ENCODE peak calls at places on chromosomes 4 and X, in four cellular contexts. X is fibroblast of lung, W is endodermal cell, H is SK-N-SH. G is an unnamed sample. For H3K27me3 and H3K4me1, the result is how much of the 10 kb centered on the place peaks cover.

GRCh38 chr4:184287697-184288255 is 70.1 kb upstream of the ENPP6 start:
- DNase-seq in X (peak), W (peak), H (no peak), G (peak)

GRCh38 chr4:99207911-99208718 is 10.9 kb downstream of the ADH6 start:
- DNase-seq in X (peak), W (no peak), H (no peak), G (no peak)

GRCh38 chrX:19846995-19847790 is 40.2 kb downstream of the SH3KBP1 start:
- DNase-seq in X (peak), W (peak), H (no peak), G (peak)

GRCh38 chr4:119300072-119300387 is 21.9 kb downstream of the FABP2 start:
- DNase-seq in X (peak), W (no peak), H (peak), G (no peak)

GRCh38 chrX:103825881-103826280 is 6.2 kb downstream of the RAB9B start:
- DNase-seq in X (no peak), W (no peak), H (no peak), G (no peak)

GRCh38 chr4:42446823-42447222 is 49.5 kb downstream of the SHISA3 start:
- DNase-seq in X (no peak), W (no peak), H (no peak), G (no peak)

GRCh38 chr4:94595880-94596483 is 144.2 kb downstream of the PDLIM5 start:
- DNase-seq in X (peak), W (no peak), H (peak), G (peak)

GRCh38 chr4:7655549-7656243 is 221.0 kb upstream of the PSAPL1 start:
- DNase-seq in X (peak), W (peak), H (peak), G (no peak)

GRCh38 chr4:52244773-52245360 is 193.8 kb downstream of the SPATA18 start:
- DNase-seq in X (no peak), W (no peak), H (peak), G (no peak)

GRCh38 chrX:109629310-109629709 is 4.3 kb upstream of the KCNE5 start:
- DNase-seq in X (no peak), W (no peak), H (peak), G (no peak)

GRCh38 chr4:72302981-72303704 is 265.9 kb downstream of the ADAMTS3 start:
- DNase-seq in X (peak), W (peak), H (peak), G (peak)

GRCh38 chr4:10589308-10589707 is 95.3 kb downstream of the CLNK start:
- DNase-seq in X (no peak), W (peak), H (no peak), G (no peak)

DNA sequence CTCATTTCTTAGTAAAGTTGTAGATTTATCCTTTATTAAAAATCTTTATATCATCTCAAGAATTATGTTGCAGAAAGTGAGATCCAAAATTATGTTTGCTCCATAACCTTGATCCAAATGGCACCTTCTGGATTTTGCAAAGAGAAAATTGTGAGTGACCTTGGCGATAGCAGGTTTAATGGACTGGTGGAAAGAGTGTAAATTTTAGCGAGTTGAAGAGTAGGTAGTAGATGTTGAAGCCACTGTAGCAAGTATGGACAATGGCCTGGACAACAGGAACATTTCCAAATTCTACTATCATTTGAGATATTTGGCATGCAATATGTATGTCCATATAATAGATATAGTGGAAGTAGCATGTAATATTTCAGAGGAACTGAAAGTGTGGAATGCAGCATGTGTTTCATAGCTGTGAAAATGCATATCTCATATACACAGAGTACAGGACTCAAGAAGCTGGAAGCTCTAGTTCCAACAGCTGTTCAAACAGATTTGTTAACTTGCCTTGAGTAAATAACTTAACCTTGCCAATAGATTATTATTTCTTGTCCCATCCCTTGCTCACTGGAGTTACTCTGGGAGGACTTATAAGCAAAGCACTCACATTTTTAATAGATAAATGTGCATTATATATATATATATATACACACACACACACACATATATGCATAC is 152.5 kb upstream of the TLL1 start:
- DNase-seq in X (no peak), W (no peak), H (no peak), G (no peak)
- H3K27me3 ChIP-seq in X (under half), W (under half), H (under half), G (under half)

DNA sequence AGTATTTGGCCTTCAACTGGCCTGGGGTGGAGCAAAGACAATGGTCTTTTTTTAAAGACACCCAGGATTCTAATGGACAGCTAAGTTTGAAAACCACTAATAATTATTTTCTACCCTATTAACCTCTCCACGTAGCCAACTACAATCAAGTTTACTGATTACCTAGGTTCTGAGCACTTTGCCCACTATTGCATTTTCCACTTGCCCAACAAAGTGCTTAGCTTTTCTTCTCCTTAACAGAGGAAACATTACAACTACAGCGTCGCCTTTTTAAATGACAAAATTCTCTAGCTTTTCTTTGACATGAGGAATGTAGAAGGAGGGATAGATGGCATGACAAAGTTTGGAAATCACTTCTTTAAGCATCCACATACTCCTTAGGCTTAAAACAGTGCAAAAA is 2.0 kb downstream of the CHIC2 start:
- DNase-seq in X (no peak), W (no peak), H (no peak), G (no peak)
- H3K4me1 ChIP-seq in X (under half), W (under half), H (under half), G (half or more)

GRCh38 chr4:117096462-117096861 is 11.1 kb upstream of the TRAM1L1 start:
- DNase-seq in X (no peak), W (no peak), H (no peak), G (no peak)

GRCh38 chr4:117093581-117093980 is 8.2 kb upstream of the TRAM1L1 start:
- DNase-seq in X (peak), W (no peak), H (no peak), G (no peak)

DNA sequence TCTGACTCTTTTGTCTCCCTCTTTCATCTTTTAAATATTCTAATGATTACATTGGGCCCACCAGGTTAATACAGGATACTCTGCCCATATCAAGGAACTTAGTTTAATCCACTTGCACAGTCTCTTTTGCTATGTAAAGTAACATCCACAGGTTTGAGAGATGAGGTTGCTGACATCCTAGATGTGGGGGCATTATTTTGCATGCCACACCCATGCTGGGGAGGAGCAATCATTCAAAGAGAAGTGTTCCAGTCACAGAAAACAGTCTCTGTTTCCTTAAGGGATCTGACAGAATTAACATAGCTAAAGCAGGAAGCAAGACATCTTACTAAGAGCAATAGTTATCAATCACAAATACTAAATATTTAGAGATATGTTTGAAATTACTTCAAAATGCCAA is 11.5 kb upstream of the TRAM1L1 start:
- DNase-seq in X (no peak), W (no peak), H (no peak), G (no peak)
- H3K9ac ChIP-seq in X (no peak), W (no peak), H (no peak), G (no peak)

GRCh38 chr4:24322986-24323385 is 261.4 kb downstream of the DHX15 start:
- DNase-seq in X (peak), W (no peak), H (no peak), G (no peak)

GRCh38 chr4:24321637-24322036 is 262.7 kb downstream of the DHX15 start:
- DNase-seq in X (no peak), W (no peak), H (no peak), G (no peak)

GRCh38 chr4:24322517-24322916 is 261.8 kb downstream of the DHX15 start:
- DNase-seq in X (peak), W (peak), H (no peak), G (no peak)

DNA sequence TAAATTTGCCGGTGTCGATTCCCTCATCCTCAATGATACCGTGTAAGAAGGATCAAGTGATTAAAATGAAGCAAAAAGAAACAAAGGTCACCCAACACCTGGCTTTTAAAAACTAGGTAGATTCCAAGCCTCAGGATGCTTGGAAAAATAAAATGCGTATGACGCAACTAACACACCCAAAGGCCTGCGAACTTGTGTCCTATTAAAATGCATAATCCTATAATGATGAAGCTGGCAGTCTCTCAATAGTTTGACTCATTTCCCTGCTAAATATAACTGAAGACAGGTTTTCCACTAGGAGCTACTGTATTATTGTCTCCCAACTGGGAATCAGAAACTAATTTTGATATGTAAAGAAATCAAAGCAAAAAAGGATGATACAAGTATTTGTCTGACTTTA is 263.2 kb downstream of the DHX15 start:
- DNase-seq in X (peak), W (no peak), H (no peak), G (no peak)
- H3K27me3 ChIP-seq in X (under half), W (under half), H (under half), G (under half)

GRCh38 chr4:112514079-112514448 is 1.9 kb downstream of the NEUROG2 start:
- DNase-seq in X (no peak), W (peak), H (peak), G (peak)
- H3K4me1 ChIP-seq in X (under half), W (under half), H (under half), G (half or more)

DNA sequence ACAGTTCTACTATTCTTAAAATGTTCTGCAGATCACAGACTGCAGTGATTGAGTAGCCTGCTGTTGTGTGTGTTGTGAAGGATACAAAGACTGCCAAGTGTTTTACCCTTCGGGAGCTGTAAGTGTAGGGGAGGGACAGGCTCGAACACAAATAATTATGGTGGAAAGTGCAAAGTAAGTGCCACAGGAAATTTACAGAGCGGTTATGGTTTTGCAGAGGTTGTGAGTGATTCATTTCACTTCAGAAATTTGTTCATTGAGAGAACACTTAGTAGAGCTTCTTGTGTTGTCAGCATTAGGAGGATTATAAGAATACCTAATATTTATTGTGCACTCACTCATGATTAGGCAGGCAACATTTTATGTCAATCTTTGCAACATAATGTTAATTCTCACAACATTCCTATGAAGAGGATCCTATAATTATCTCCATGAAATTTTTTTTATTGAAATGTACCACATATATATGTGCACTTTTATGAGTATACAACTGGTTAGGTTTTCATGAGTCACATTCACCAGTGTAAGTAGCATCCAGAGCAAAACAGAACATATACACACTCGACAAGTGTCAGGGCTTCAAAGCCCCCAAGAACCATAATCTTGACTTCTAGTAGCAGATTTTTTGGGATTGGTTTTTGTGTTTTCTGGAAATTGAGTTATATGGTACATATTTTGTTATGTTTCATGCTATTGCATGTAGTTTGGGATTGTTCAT is 62.2 kb downstream of the ARHGAP10 start:
- DNase-seq in X (no peak), W (no peak), H (no peak), G (no peak)
- H3K9ac ChIP-seq in X (no peak), W (no peak), H (no peak), G (no peak)

GRCh38 chrX:17078031-17078730 is 131.7 kb downstream of the REPS2 start:
- DNase-seq in X (peak), W (no peak), H (no peak), G (no peak)
- H3K27me3 ChIP-seq in X (under half), W (under half), H (under half), G (under half)

DNA sequence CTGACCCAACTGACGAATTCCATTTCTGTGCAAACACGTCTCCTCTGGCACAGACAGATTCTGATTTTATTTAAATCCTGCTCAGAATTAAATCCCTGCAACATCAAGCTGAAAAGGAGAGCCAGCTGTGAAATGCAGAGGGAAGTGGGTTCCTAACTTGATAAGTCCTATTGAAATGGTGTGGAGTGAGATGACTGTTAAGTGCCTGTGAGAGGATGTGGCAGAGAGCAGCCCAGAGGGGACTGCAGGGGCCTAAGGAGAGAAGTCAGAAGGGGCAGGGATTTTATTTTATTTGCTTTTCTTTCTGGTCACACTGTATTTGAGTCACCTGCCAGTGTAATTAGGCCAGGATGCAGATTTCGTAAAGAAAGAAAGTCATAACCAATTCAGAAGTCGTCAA is 277.4 kb downstream of the NKX6-1 start:
- DNase-seq in X (no peak), W (peak), H (no peak), G (no peak)
- H3K4me1 ChIP-seq in X (under half), W (under half), H (under half), G (under half)

GRCh38 chr4:11635336-11635735 is 206.6 kb upstream of the HS3ST1 start:
- DNase-seq in X (peak), W (no peak), H (no peak), G (no peak)

GRCh38 chr4:11634283-11634682 is 205.6 kb upstream of the HS3ST1 start:
- DNase-seq in X (no peak), W (no peak), H (no peak), G (no peak)

GRCh38 chr4:11632488-11632887 is 203.8 kb upstream of the HS3ST1 start:
- DNase-seq in X (no peak), W (no peak), H (no peak), G (no peak)

GRCh38 chr4:11632015-11632414 is 203.3 kb upstream of the HS3ST1 start:
- DNase-seq in X (no peak), W (no peak), H (no peak), G (no peak)

GRCh38 chr4:11633435-11633834 is 204.7 kb upstream of the HS3ST1 start:
- DNase-seq in X (no peak), W (no peak), H (no peak), G (no peak)
- H3K9ac ChIP-seq in X (no peak), W (no peak), H (no peak), G (no peak)

DNA sequence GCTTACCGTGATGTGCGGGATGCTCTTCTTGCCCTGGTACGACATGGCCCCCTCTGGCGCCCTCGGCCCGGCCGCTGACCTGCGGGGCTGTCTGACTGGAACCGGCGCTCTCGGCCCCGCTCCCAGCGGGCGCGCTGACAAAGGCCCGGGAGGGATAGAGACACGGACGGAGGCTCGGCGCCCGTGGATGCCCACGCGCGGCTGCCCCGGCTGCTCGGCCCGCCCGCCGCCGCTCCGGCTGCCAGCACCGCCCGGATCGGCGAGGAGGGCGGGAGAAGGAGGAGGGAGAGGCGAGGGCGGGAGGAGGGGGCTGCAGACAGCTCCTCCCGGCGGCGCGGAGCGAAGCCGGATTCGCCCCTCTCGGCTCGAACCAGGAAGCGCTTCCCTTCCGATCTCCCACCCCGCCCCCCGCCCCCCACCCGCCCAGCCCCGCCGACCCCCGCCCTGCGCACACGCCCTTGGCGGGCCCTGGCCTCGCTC is 4.6 kb downstream of the CRMP1 start:
- DNase-seq in X (peak), W (peak), H (peak), G (no peak)
- H3K27me3 ChIP-seq in X (under half), W (under half), H (under half), G (under half)

G was measured in Karpas-422.